ENCODE peak calls at places on chromosomes 12 and 14, in ten cellular contexts. D is body of pancreas, B is Peyer's patch, F is left ventricle myocardium inferior, Z is cardiac muscle cell, J is upper lobe of right lung, L is endothelial cell of umbilical vein, N is astrocyte, A is upper lobe of left lung, S is suprapubic skin. I is an unnamed sample. For H3K27me3 and H3K4me1, the result is how much of the 10 kb centered on the place peaks cover.

GRCh38 chr12:3725267-3726115 is 27.4 kb downstream of the CRACR2A start:
- DNase-seq in N (no peak), B (no peak), A (no peak), D (no peak), S (no peak), J (no peak), L (peak), F (no peak), Z (peak), I (no peak)

GRCh38 chr12:18864900-18865561 is 127.1 kb downstream of the CAPZA3 start:
- DNase-seq in Z (peak), A (no peak), S (no peak), D (peak), L (no peak), F (no peak), J (no peak), B (no peak), N (peak), I (peak)

GRCh38 chr12:6347367-6348338 is 5.8 kb upstream of the TNFRSF1A start:
- DNase-seq in D (peak), B (no peak), Z (peak), S (no peak), N (peak), J (no peak), A (no peak), L (peak), F (peak), I (no peak)

GRCh38 chr14:48553443-48553842 is 878.0 kb upstream of the MDGA2 start:
- DNase-seq in B (no peak), A (no peak), Z (no peak), N (no peak), L (no peak), D (no peak), F (no peak), S (no peak), J (no peak), I (no peak)

GRCh38 chr12:26113194-26113654 is 11.6 kb downstream of the BHLHE41 start:
- DNase-seq in N (no peak), J (no peak), Z (no peak), D (peak), S (no peak), A (no peak), F (no peak), B (no peak), L (no peak), I (no peak)

GRCh38 chr12:110668480-110669192 is 20.3 kb downstream of the HVCN1 start:
- DNase-seq in B (no peak), Z (no peak), S (no peak), D (no peak), A (no peak), F (no peak), N (no peak), J (no peak), L (no peak), I (no peak)

GRCh38 chr12:79887912-79888311 is 47.0 kb downstream of the PPP1R12A start:
- DNase-seq in A (no peak), B (no peak), D (no peak), J (no peak), S (no peak), F (no peak), Z (no peak), N (no peak), L (no peak), I (no peak)

GRCh38 chr14:92729632-92730358 is 18.6 kb downstream of the LGMN start:
- DNase-seq in S (no peak), A (no peak), D (no peak), F (no peak), N (peak), L (no peak), Z (peak), B (no peak), J (no peak), I (no peak)

GRCh38 chr12:122865268-122866231 is 30.3 kb downstream of the HIP1R start:
- DNase-seq in D (peak), N (no peak), B (no peak), F (peak), J (peak), A (peak), L (peak), Z (no peak), S (peak), I (peak)

GRCh38 chr12:71972441-71973074 is 33.9 kb downstream of the TPH2 start:
- DNase-seq in Z (no peak), F (no peak), A (no peak), B (no peak), S (no peak), D (peak), N (no peak), L (no peak), J (no peak), I (no peak)

GRCh38 chr14:96122496-96122895 is 82.1 kb upstream of the BDKRB2 start:
- DNase-seq in Z (peak), N (peak), J (no peak), A (no peak), D (peak), F (no peak), L (no peak), B (no peak), S (no peak), I (no peak)

GRCh38 chr12:62285284-62285683 is 25.1 kb downstream of the USP15 start:
- DNase-seq in D (no peak), S (no peak), Z (no peak), F (no peak), L (no peak), N (no peak), B (no peak), A (no peak), J (no peak), I (no peak)

GRCh38 chr12:2129076-2129475 is 76.3 kb downstream of the CACNA1C start:
- DNase-seq in L (no peak), J (no peak), D (no peak), Z (peak), N (peak), F (no peak), S (peak), A (no peak), B (no peak), I (no peak)

GRCh38 chr12:125455556-125455955 is 390.3 kb downstream of the AACS start:
- DNase-seq in B (no peak), F (no peak), Z (no peak), L (no peak), J (no peak), A (no peak), N (no peak), D (no peak), S (no peak), I (no peak)

GRCh38 chr14:95468416-95469133 is 47.9 kb downstream of the SYNE3 start:
- DNase-seq in J (no peak), D (no peak), B (peak), N (no peak), L (no peak), Z (no peak), S (no peak), F (no peak), A (no peak), I (no peak)

GRCh38 chr12:53994268-53994690 is 5.7 kb upstream of the HOXC9 start:
- DNase-seq in L (no peak), B (peak), A (no peak), D (no peak), Z (no peak), N (no peak), F (no peak), S (no peak), J (no peak), I (no peak)

GRCh38 chr12:31833541-31833840 is 104.7 kb upstream of the AMN1 start:
- DNase-seq in J (no peak), B (no peak), N (peak), L (no peak), S (no peak), D (no peak), A (no peak), Z (no peak), F (no peak), I (no peak)

GRCh38 chr14:104746071-104746545 is 6.8 kb upstream of the SIVA1 start:
- DNase-seq in A (no peak), S (no peak), L (no peak), N (no peak), Z (no peak), D (no peak), J (no peak), F (no peak), B (no peak), I (no peak)

GRCh38 chr12:95820096-95820703 is 29.6 kb upstream of the NTN4 start:
- DNase-seq in B (peak), D (peak), S (no peak), F (no peak), J (no peak), N (peak), L (peak), A (no peak), Z (peak), I (peak)

GRCh38 chr12:124445121-124445718 is 122.2 kb downstream of the NCOR2 start:
- DNase-seq in F (peak), D (no peak), S (no peak), A (no peak), N (no peak), L (no peak), Z (no peak), J (no peak), B (no peak), I (peak)

GRCh38 chr12:118060301-118061010 is 523 bp downstream of the WSB2 start:
- DNase-seq in D (peak), B (peak), N (no peak), A (peak), Z (no peak), L (peak), J (peak), F (peak), S (peak), I (peak)

GRCh38 chr12:68291396-68292036 is 38.1 kb upstream of the IL22 start:
- DNase-seq in S (no peak), D (no peak), B (no peak), A (no peak), J (no peak), Z (no peak), F (no peak), L (no peak), N (no peak), I (no peak)

GRCh38 chr12:132296063-132296462 is 33.3 kb downstream of the GALNT9 start:
- DNase-seq in S (no peak), Z (no peak), B (no peak), J (no peak), L (no peak), F (no peak), D (no peak), A (no peak), N (no peak), I (no peak)

GRCh38 chr12:56634242-56634836 is 4.2 kb upstream of the BAZ2A start:
- DNase-seq in B (peak), S (no peak), N (no peak), F (no peak), L (peak), A (peak), Z (no peak), D (peak), J (peak), I (no peak)

GRCh38 chr12:10540776-10541205 is 35.1 kb downstream of the EIF2S3B start:
- DNase-seq in F (no peak), Z (no peak), L (no peak), B (no peak), D (no peak), A (no peak), J (no peak), N (peak), S (no peak), I (no peak)

GRCh38 chr12:40646891-40647290 is 45.3 kb upstream of the CNTN1 start:
- DNase-seq in A (no peak), D (no peak), S (no peak), B (no peak), N (no peak), L (no peak), Z (no peak), J (no peak), F (no peak), I (no peak)

GRCh38 chr12:16473610-16474326 is 126.3 kb downstream of the MGST1 start:
- DNase-seq in Z (peak), D (no peak), B (no peak), J (no peak), A (no peak), N (no peak), F (no peak), L (no peak), S (no peak), I (no peak)

GRCh38 chr12:107610030-107610859 is 75.4 kb upstream of the PWP1 start:
- DNase-seq in L (peak), J (no peak), A (no peak), N (peak), B (peak), F (no peak), D (no peak), Z (peak), S (no peak), I (peak)
- TF ChIP-seq CTCF in L (peak), J (peak), A (peak), N (peak), B (no peak), F (peak), D (peak), Z (peak), S (no peak), I (peak)

GRCh38 chr14:59299731-59300130 is 111.3 kb downstream of the DAAM1 start:
- DNase-seq in A (no peak), D (no peak), Z (no peak), N (no peak), S (no peak), F (no peak), J (no peak), B (no peak), L (no peak), I (no peak)
- H3K27me3 ChIP-seq in A (under half), D (under half), Z (under half), N (under half), S (under half), F (under half), J (under half), B (under half), L (under half), I (under half)

DNA sequence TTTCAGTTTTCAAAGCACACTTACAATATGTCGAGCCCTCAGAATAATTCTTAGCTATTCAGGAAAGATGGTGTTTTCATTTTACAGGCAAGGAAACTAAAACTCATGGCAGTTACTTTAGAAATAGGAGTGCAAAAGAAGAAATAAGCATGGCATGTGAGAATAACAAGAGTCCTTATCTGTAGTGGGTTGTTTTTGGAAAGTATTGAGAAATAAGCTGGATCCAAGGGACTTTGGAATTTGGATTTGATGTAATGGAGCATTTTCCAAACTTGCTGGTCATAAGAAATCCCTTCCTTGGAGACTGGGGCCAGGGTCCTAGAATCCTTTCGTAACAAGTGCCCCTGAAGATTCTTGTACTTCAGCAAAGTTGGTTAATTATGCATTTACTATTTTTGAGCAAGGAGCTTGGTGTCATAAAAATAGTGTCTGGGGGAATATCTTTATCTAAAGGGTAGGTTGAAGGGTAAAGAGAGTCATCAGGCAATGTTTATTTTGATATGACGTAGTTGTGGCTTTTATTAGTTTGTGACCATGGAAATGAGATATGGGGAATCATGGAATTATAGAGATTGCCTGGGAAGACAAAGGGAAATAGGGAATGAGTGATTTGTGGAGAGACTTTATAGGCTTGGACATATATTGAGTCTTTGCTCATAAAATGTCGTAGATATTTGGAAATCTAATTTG is 53.9 kb downstream of the WNK1 start:
- DNase-seq in J (no peak), B (no peak), L (peak), D (no peak), A (no peak), S (no peak), N (peak), Z (peak), F (no peak), I (no peak)
- H3K4me1 ChIP-seq in J (under half), B (under half), L (under half), D (under half), A (under half), S (under half), N (under half), Z (under half), F (half or more), I (under half)

DNA sequence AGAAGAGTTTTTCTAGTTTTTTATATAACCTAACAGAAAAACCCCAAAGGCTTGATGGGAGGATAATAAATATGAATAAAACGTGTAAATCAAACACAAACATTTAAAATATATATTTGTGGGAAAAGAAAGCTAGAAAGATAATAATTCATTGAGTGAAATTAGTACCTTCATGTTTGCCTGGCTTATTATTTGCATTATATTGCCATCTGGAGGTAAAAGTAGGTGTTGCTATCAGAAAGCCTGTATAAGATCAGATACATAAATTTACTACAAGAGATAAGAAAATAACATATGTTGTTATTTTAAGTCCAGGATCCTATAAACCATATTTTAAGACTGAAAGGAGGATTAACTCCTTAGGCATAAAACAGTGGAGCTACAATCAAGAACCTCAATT is 77.7 kb downstream of the NTS start:
- DNase-seq in N (peak), S (no peak), L (peak), J (no peak), F (no peak), D (no peak), A (no peak), B (no peak), Z (peak), I (no peak)
- TF ChIP-seq CTCF in N (peak), S (no peak), L (peak), J (peak), F (no peak), D (no peak), A (no peak), B (no peak), Z (peak), I (peak)

DNA sequence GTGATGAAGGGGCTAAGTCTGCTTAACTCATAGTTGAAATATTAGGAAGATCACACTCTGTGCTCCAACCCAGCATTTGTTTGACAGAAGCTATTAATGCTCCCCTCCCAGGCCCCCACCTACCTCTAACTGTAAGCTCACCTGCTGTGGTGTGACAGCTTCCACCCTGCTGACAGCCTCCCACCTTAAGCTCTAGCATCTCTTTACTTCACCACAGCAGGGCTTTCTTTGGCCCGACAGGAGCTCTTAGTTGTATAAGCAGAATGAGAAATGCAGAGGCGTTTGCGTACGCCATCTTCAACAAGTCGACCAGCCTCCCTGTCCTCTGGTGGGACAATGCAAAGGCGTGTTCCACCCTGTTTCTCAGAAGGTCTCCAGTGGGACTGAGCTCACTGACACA is 80.1 kb upstream of the OSBPL8 start:
- DNase-seq in D (no peak), J (no peak), S (no peak), A (no peak), L (no peak), N (no peak), B (no peak), Z (no peak), F (no peak), I (no peak)
- H3K27me3 ChIP-seq in D (under half), J (under half), S (under half), A (under half), L (under half), N (under half), B (under half), Z (under half), F (under half), I (under half)

GRCh38 chr12:52903855-52904508 is 894 bp downstream of the KRT8 start:
- DNase-seq in L (peak), S (no peak), Z (peak), F (peak), N (peak), D (peak), A (peak), B (peak), J (peak), I (peak)
- H3K4me1 ChIP-seq in L (under half), S (under half), Z (under half), F (under half), N (under half), D (half or more), A (under half), B (under half), J (under half), I (under half)

DNA sequence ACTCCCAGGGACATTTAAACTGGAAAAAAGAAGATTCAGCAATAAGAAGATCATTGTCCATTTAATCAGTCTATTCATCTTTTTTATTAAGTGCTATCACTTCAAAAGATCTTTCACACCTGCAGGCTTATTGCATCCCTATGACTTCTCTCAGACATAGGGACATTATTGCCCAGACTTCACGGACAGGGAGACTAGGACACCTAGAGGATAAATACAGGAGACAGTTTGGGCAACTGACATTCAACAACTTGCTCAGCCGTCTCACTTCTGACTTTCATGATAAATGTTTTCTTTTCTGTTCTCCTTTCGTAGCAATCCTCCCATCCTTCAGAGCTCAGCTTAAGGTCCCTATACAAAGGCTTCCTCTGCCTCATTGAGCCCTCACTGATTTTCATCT is 84.3 kb downstream of the TMEM30B start:
- DNase-seq in B (no peak), L (no peak), F (no peak), D (no peak), S (no peak), N (no peak), Z (no peak), A (no peak), J (no peak), I (no peak)
- TF ChIP-seq CTCF in B (no peak), L (no peak), F (no peak), D (no peak), S (no peak), N (peak), Z (peak), A (no peak), J (no peak), I (peak)

DNA sequence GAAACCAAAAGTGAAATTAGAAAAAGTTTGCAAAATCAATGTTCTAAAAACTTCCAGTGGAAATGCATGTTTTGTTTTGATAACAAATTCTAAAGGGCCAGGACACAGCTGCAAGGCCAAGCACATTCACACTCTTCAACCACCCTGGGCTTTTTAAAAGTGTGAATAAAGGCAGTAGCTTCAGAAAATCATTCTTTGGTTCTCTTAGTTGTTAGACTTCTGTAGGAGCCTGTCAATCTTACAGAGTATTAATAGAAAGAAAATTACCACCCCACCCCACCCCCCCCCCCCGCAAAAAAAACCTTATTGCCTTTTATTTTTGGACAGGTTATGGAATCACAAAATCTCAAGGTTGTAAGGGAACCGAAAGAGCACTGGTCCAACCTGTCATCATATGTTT is 105.2 kb upstream of the EGLN3 start:
- DNase-seq in D (no peak), B (no peak), L (no peak), J (no peak), Z (no peak), S (no peak), N (no peak), A (no peak), F (no peak), I (no peak)
- H3K27me3 ChIP-seq in D (under half), B (under half), L (under half), J (under half), Z (under half), S (under half), N (under half), A (under half), F (under half), I (under half)

GRCh38 chr14:89372156-89372555 is 44.9 kb downstream of the FOXN3 start:
- DNase-seq in N (peak), F (no peak), B (no peak), A (no peak), S (no peak), D (no peak), L (no peak), Z (no peak), J (no peak), I (no peak)
- H3K4me1 ChIP-seq in N (under half), F (half or more), B (under half), A (under half), S (under half), D (under half), L (under half), Z (under half), J (under half), I (under half)

I was measured in BE2C.